ENCODE peak calls at places on chromosomes 12 and 14, in seven cellular contexts. O is NCI-H2081; I is naive thymus-derived CD8-positive, alpha-beta T cell; Q is MG63; B is activated CD4-positive, alpha-beta T cell treated with anti-CD3 and anti-CD28 coated beads for 36 hours; F is progenitor cell of endocrine pancreas; U is HTR-8/SVneo. D is an unnamed sample.

GRCh38 chr12:124836759-124837158 is 26.9 kb downstream of the SCARB1 start:
- DNase-seq in O (no peak), I (no peak), Q (no peak), B (no peak), F (no peak), U (no peak), D (no peak)

GRCh38 chr14:36773136-36773540 is 111.5 kb downstream of the PAX9 start:
- DNase-seq in O (peak), I (no peak), Q (peak), B (no peak), F (no peak), U (peak), D (no peak)

GRCh38 chr12:122841544-122842321 is 6.5 kb downstream of the HIP1R start:
- DNase-seq in O (no peak), I (no peak), Q (peak), B (no peak), F (no peak), U (no peak), D (no peak)

GRCh38 chr12:68403296-68403695 is 71.1 kb upstream of the MDM1 start:
- DNase-seq in O (no peak), I (no peak), Q (no peak), B (no peak), F (no peak), U (no peak), D (no peak)

GRCh38 chr14:86787782-86788181 is 1205.2 kb downstream of the GALC start:
- DNase-seq in O (no peak), I (no peak), Q (peak), B (no peak), F (no peak), U (no peak), D (no peak)

GRCh38 chr12:1744932-1745331 is 54.1 kb downstream of the ADIPOR2 start:
- DNase-seq in O (no peak), I (no peak), Q (no peak), B (no peak), F (no peak), U (no peak), D (no peak)

GRCh38 chr12:97639702-97640101 is 177.1 kb downstream of the RMST start:
- DNase-seq in O (no peak), I (no peak), Q (no peak), B (no peak), F (no peak), U (no peak), D (no peak)

GRCh38 chr14:102979406-102979805 is 56.9 kb downstream of the AMN start:
- DNase-seq in O (no peak), I (no peak), Q (no peak), B (peak), F (no peak), U (no peak), D (no peak)

GRCh38 chr12:6374028-6374780 is 1.2 kb downstream of the SCNN1A start:
- DNase-seq in O (no peak), I (no peak), Q (no peak), B (no peak), F (no peak), U (no peak), D (no peak)